ENCODE peak calls at places on chromosomes 7 and 10, in four cellular contexts. N, Y, C and G are unnamed samples.

GRCh38 chr7:47666164-47666862 is 84.4 kb upstream of the TNS3 start:
- DNase-seq in N (no peak), C (no peak), Y (no peak), G (no peak)

GRCh38 chr7:503575-504111 is 16.0 kb downstream of the PDGFA start:
- DNase-seq in Y (no peak), C (no peak), N (peak; percentile 95), G (no peak)

GRCh38 chr7:70569335-70569819 is 562.6 kb upstream of the GALNT17 start:
- DNase-seq in C (no peak), N (no peak), Y (no peak), G (no peak)

GRCh38 chr10:84499846-84500245 is 171.5 kb downstream of the CCSER2 start:
- DNase-seq in N (no peak), C (no peak), Y (peak; percentile 32), G (no peak)

GRCh38 chr7:92765725-92766124 is 70.6 kb downstream of the CDK6 start:
- DNase-seq in C (no peak), N (no peak), Y (no peak), G (no peak)

GRCh38 chr7:102125127-102125561 is 161.5 kb upstream of the SH2B2 start:
- DNase-seq in Y (peak; percentile 87), C (peak; percentile 67), N (no peak), G (peak; percentile 68)

GRCh38 chr10:45581497-45582385 is 90.8 kb downstream of the ZFAND4 start:
- DNase-seq in C (no peak), N (no peak), Y (no peak), G (no peak)

GRCh38 chr7:12572941-12573340 is 2.4 kb downstream of the SCIN start:
- DNase-seq in C (no peak), N (no peak), Y (no peak), G (no peak)

GRCh38 chr10:49177391-49178355 is 10.5 kb downstream of the TMEM273 start:
- DNase-seq in C (no peak), N (no peak), Y (no peak), G (no peak)

GRCh38 chr10:78950656-78951587 is 117.8 kb upstream of the ZMIZ1 start:
- DNase-seq in N (no peak), Y (no peak), C (no peak), G (no peak)

GRCh38 chr7:115672024-115672423 is 358.5 kb downstream of the TFEC start:
- DNase-seq in C (no peak), Y (no peak), N (no peak), G (no peak)

GRCh38 chr10:102645388-102645740 is 1.1 kb downstream of the TRIM8 start:
- DNase-seq in N (peak; percentile 88), C (no peak), Y (no peak), G (peak; percentile 73)

GRCh38 chr10:5288359-5288758 is 76.4 kb upstream of the UCN3 start:
- DNase-seq in C (no peak), Y (no peak), N (no peak), G (no peak)

GRCh38 chr10:89332718-89333281 is 5.0 kb downstream of the IFIT3 start:
- DNase-seq in N (no peak), C (no peak), Y (no peak), G (no peak)

GRCh38 chr7:33143996-33144718 is 14.8 kb downstream of the BBS9 start:
- DNase-seq in Y (no peak), N (no peak), C (no peak), G (no peak)

GRCh38 chr10:118763202-118763988 is 8.6 kb upstream of the CACUL1 start:
- DNase-seq in Y (no peak), N (no peak), C (no peak), G (no peak)

GRCh38 chr7:69682518-69682917 is 84.2 kb downstream of the AUTS2 start:
- DNase-seq in N (no peak), C (no peak), Y (no peak), G (no peak)

GRCh38 chr7:4286281-4286680 is 395.8 kb upstream of the FOXK1 start:
- DNase-seq in Y (no peak), C (no peak), N (no peak), G (no peak)

GRCh38 chr7:123655614-123656013 is at the start of gene LMOD2:
- DNase-seq in C (no peak), Y (no peak), N (no peak), G (no peak)

GRCh38 chr7:123440202-123440601 is 94.2 kb downstream of the IQUB start:
- DNase-seq in Y (peak; percentile 74), N (no peak), C (no peak), G (no peak)

GRCh38 chr7:92680458-92680857 is 90.3 kb upstream of the FAM133B start:
- DNase-seq in N (no peak), Y (no peak), C (no peak), G (no peak)

GRCh38 chr10:97722980-97723379 is 9.4 kb downstream of the MARVELD1 start:
- DNase-seq in Y (no peak), C (no peak), N (no peak), G (no peak)

GRCh38 chr7:73433924-73434700 is 534 bp downstream of the FZD9 start:
- DNase-seq in Y (peak; percentile 79), C (no peak), N (no peak), G (no peak)

GRCh38 chr10:18229839-18230238 is 89.6 kb downstream of the CACNB2 start:
- DNase-seq in C (no peak), N (no peak), Y (no peak), G (no peak)

GRCh38 chr10:6423004-6423403 is 157.1 kb downstream of the PRKCQ start:
- DNase-seq in C (no peak), N (no peak), Y (no peak), G (no peak)

GRCh38 chr10:16155761-16156322 is 281.0 kb upstream of the PTER start:
- DNase-seq in C (no peak), N (no peak), Y (peak; percentile 32), G (no peak)

GRCh38 chr10:22611425-22612111 is 102.8 kb downstream of the PIP4K2A start:
- DNase-seq in N (no peak), C (no peak), Y (no peak), G (no peak)

GRCh38 chr7:108181073-108181985 is 51.2 kb upstream of the LAMB4 start:
- DNase-seq in N (no peak), Y (peak; percentile 78), C (no peak), G (no peak)

GRCh38 chr10:125778556-125778955 is 2.9 kb upstream of the MMP21 start:
- DNase-seq in Y (no peak), C (no peak), N (no peak), G (no peak)

GRCh38 chr10:69634759-69635425 is 4.8 kb downstream of the FAM241B start:
- DNase-seq in N (no peak), Y (peak; percentile 24), C (no peak), G (no peak)

GRCh38 chr10:71214641-71215160 is 2.3 kb downstream of the UNC5B start:
- DNase-seq in C (no peak), Y (peak; percentile 15), N (no peak), G (no peak)
- H3K27ac ChIP-seq in C (no peak overlapping the region), Y (no peak overlapping the region), N (peak overlapping the region; percentile 22), G (no peak overlapping the region)

DNA sequence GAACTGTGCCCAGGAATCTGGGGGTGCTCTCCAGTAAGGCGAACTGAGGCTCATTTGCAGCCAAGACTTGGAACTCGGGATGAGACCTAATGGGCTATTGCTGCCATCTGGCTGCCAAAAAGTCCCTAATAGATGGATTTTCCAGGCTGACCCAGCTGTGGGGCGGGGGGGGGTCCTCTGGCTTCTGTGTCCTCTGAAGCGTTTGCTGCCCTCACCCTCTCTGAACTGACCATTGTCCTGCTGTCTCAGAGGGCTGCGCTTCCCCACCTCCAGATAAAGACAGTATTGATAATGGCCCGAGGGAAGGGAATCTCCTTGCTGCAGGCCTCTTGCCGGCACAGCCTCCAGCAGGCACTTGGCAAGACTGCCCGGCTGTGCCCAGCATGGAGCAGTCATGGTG is 46.6 kb downstream of the CLEC2L start:
- DNase-seq in C (no peak), Y (no peak), N (no peak), G (no peak)
- TF ChIP-seq CTCF in C (no peak), Y (peak; percentile 43), N (no peak), G (no peak)

GRCh38 chr7:34902181-34902580 is 135.1 kb downstream of the DPY19L1 start:
- DNase-seq in C (no peak), Y (no peak), N (no peak), G (no peak)
- H3K27ac ChIP-seq in C (no peak overlapping the region), Y (no peak overlapping the region), N (no peak overlapping the region), G (no peak overlapping the region)

GRCh38 chr7:41808541-41808940 is 105.7 kb upstream of the INHBA start:
- DNase-seq in N (no peak), Y (peak; percentile 87), C (no peak), G (no peak)

GRCh38 chr7:41809081-41809480 is 106.2 kb upstream of the INHBA start:
- DNase-seq in N (no peak), Y (no peak), C (no peak), G (no peak)

GRCh38 chr7:41803569-41803968 is 100.7 kb upstream of the INHBA start:
- DNase-seq in Y (no peak), N (no peak), C (no peak), G (no peak)
- TF ChIP-seq CTCF in Y (no peak), N (no peak), C (no peak), G (no peak)